ENCODE peak calls at places on chromosomes 6 and 20, in six cellular contexts. One of them, this sample, is unnamed. For H3K4me1, the result is how much of the 10 kb centered on the place peaks cover.

GRCh38 chr6:14542670-14543366 is 425.2 kb downstream of the CD83 start:
- DNase-seq in lower lobe of right lung: no peak
- DNase-seq in right cardiac atrium: no peak
- DNase-seq in breast epithelium: no peak
- DNase-seq in mucosa of descending colon: no peak
- DNase-seq in A549: no peak
- DNase-seq in this sample: no peak

GRCh38 chr6:4732691-4733315 is 43.4 kb upstream of the CDYL start:
- DNase-seq in breast epithelium: peak
- DNase-seq in right cardiac atrium: peak
- DNase-seq in mucosa of descending colon: peak
- DNase-seq in lower lobe of right lung: no peak
- DNase-seq in A549: peak
- DNase-seq in this sample: peak

GRCh38 chr6:26029570-26029856 is 57.7 kb upstream of the HFE start:
- DNase-seq in right cardiac atrium: no peak
- DNase-seq in breast epithelium: no peak
- DNase-seq in lower lobe of right lung: no peak
- DNase-seq in mucosa of descending colon: no peak
- DNase-seq in A549: no peak
- DNase-seq in this sample: no peak

GRCh38 chr6:166624275-166624674 is 2.8 kb downstream of the RPS6KA2 start:
- DNase-seq in breast epithelium: no peak
- DNase-seq in mucosa of descending colon: peak
- DNase-seq in lower lobe of right lung: peak
- DNase-seq in right cardiac atrium: peak
- DNase-seq in A549: no peak
- DNase-seq in this sample: no peak

GRCh38 chr6:167840160-167840525 is 13.4 kb downstream of the AFDN start:
- DNase-seq in lower lobe of right lung: no peak
- DNase-seq in A549: no peak
- DNase-seq in right cardiac atrium: no peak
- DNase-seq in mucosa of descending colon: no peak
- DNase-seq in breast epithelium: no peak
- DNase-seq in this sample: no peak

GRCh38 chr6:150666071-150666470 is 66.4 kb downstream of the PLEKHG1 start:
- DNase-seq in breast epithelium: no peak
- DNase-seq in lower lobe of right lung: no peak
- DNase-seq in right cardiac atrium: peak
- DNase-seq in A549: no peak
- DNase-seq in mucosa of descending colon: no peak
- DNase-seq in this sample: no peak

GRCh38 chr6:107823047-107823557 is 1.0 kb downstream of the SCML4 start:
- DNase-seq in mucosa of descending colon: no peak
- DNase-seq in right cardiac atrium: no peak
- DNase-seq in lower lobe of right lung: no peak
- DNase-seq in breast epithelium: no peak
- DNase-seq in A549: no peak
- DNase-seq in this sample: no peak

GRCh38 chr6:161058746-161059145 is 67.2 kb downstream of the MAP3K4 start:
- DNase-seq in breast epithelium: no peak
- DNase-seq in right cardiac atrium: no peak
- DNase-seq in A549: no peak
- DNase-seq in lower lobe of right lung: no peak
- DNase-seq in mucosa of descending colon: no peak
- DNase-seq in this sample: no peak

GRCh38 chr6:88573561-88573960 is 389.9 kb downstream of the RNGTT start:
- DNase-seq in right cardiac atrium: no peak
- DNase-seq in lower lobe of right lung: no peak
- DNase-seq in A549: no peak
- DNase-seq in mucosa of descending colon: no peak
- DNase-seq in breast epithelium: no peak
- DNase-seq in this sample: no peak

GRCh38 chr20:62604796-62605195 is 37.5 kb upstream of the SLCO4A1 start:
- DNase-seq in breast epithelium: no peak
- DNase-seq in A549: no peak
- DNase-seq in mucosa of descending colon: no peak
- DNase-seq in lower lobe of right lung: no peak
- DNase-seq in right cardiac atrium: no peak
- DNase-seq in this sample: no peak

GRCh38 chr20:34562643-34563042 is 4.1 kb downstream of the MAP1LC3A start:
- DNase-seq in right cardiac atrium: peak
- DNase-seq in breast epithelium: no peak
- DNase-seq in mucosa of descending colon: no peak
- DNase-seq in A549: peak
- DNase-seq in lower lobe of right lung: no peak
- DNase-seq in this sample: no peak

GRCh38 chr20:37288091-37288490 is 1.4 kb upstream of the MANBAL start:
- DNase-seq in right cardiac atrium: no peak
- DNase-seq in breast epithelium: peak
- DNase-seq in lower lobe of right lung: peak
- DNase-seq in A549: no peak
- DNase-seq in mucosa of descending colon: no peak
- DNase-seq in this sample: no peak

GRCh38 chr20:5008743-5009142 is 7.4 kb upstream of the SLC23A2 start:
- DNase-seq in breast epithelium: no peak
- DNase-seq in lower lobe of right lung: no peak
- DNase-seq in right cardiac atrium: peak
- DNase-seq in A549: no peak
- DNase-seq in mucosa of descending colon: no peak
- DNase-seq in this sample: no peak

GRCh38 chr6:2876210-2877056 is 26.7 kb downstream of the SERPINB9 start:
- DNase-seq in mucosa of descending colon: peak
- DNase-seq in right cardiac atrium: peak
- DNase-seq in A549: peak
- DNase-seq in lower lobe of right lung: peak
- DNase-seq in breast epithelium: peak
- DNase-seq in this sample: no peak

GRCh38 chr6:2875840-2876207 is 27.3 kb downstream of the SERPINB9 start:
- DNase-seq in right cardiac atrium: peak
- DNase-seq in lower lobe of right lung: peak
- DNase-seq in breast epithelium: no peak
- DNase-seq in mucosa of descending colon: peak
- DNase-seq in A549: no peak
- DNase-seq in this sample: no peak

GRCh38 chr6:2877057-2877882 is 25.8 kb downstream of the SERPINB9 start:
- DNase-seq in right cardiac atrium: peak
- DNase-seq in A549: peak
- DNase-seq in mucosa of descending colon: no peak
- DNase-seq in breast epithelium: no peak
- DNase-seq in lower lobe of right lung: no peak
- DNase-seq in this sample: no peak

GRCh38 chr6:2881358-2881885 is 21.7 kb downstream of the SERPINB9 start:
- DNase-seq in mucosa of descending colon: no peak
- DNase-seq in breast epithelium: no peak
- DNase-seq in A549: no peak
- DNase-seq in right cardiac atrium: no peak
- DNase-seq in lower lobe of right lung: no peak
- DNase-seq in this sample: no peak

DNA sequence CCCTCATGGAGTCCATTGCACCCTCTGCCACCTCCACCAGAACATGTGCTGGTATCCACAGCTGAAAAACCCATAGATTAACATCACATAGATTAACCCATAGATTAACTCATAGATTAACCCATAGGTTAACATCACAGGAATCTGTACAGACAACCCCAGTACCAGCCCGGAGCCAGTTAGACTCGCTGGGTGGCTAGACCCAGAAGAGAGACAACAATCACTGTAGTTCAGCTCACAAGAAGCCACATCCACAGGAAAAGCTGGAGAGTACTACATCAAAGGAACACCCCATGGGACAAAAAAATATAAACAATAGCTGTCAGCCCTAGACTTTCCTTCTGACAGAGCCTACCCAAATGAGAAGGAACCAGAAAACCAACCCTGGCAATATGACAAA is 25.1 kb downstream of the SERPINB9 start:
- DNase-seq in mucosa of descending colon: no peak
- DNase-seq in right cardiac atrium: no peak
- DNase-seq in breast epithelium: no peak
- DNase-seq in A549: no peak
- DNase-seq in lower lobe of right lung: no peak
- DNase-seq in this sample: no peak
- H3K4me1 ChIP-seq in mucosa of descending colon: under half
- H3K4me1 ChIP-seq in right cardiac atrium: under half
- H3K4me1 ChIP-seq in breast epithelium: under half
- H3K4me1 ChIP-seq in A549: under half
- H3K4me1 ChIP-seq in lower lobe of right lung: under half
- H3K4me1 ChIP-seq in this sample: under half

GRCh38 chr6:53741417-53741816 is 53.4 kb upstream of the LRRC1 start:
- DNase-seq in right cardiac atrium: peak
- DNase-seq in lower lobe of right lung: peak
- DNase-seq in mucosa of descending colon: no peak
- DNase-seq in breast epithelium: no peak
- DNase-seq in A549: no peak
- DNase-seq in this sample: no peak
- H3K4me3 ChIP-seq in right cardiac atrium: no peak
- H3K4me3 ChIP-seq in lower lobe of right lung: no peak
- H3K4me3 ChIP-seq in mucosa of descending colon: no peak
- H3K4me3 ChIP-seq in breast epithelium: no peak
- H3K4me3 ChIP-seq in A549: no peak
- H3K4me3 ChIP-seq in this sample: no peak

GRCh38 chr20:46991850-46992639 is 97.4 kb downstream of the EYA2 start:
- DNase-seq in breast epithelium: no peak
- DNase-seq in right cardiac atrium: no peak
- DNase-seq in A549: no peak
- DNase-seq in lower lobe of right lung: no peak
- DNase-seq in mucosa of descending colon: no peak
- DNase-seq in this sample: no peak

GRCh38 chr20:46992640-46993035 is 98.0 kb downstream of the EYA2 start:
- DNase-seq in mucosa of descending colon: no peak
- DNase-seq in A549: no peak
- DNase-seq in breast epithelium: no peak
- DNase-seq in lower lobe of right lung: no peak
- DNase-seq in right cardiac atrium: no peak
- DNase-seq in this sample: no peak

GRCh38 chr20:46993465-46994095 is 98.9 kb downstream of the EYA2 start:
- DNase-seq in lower lobe of right lung: no peak
- DNase-seq in mucosa of descending colon: no peak
- DNase-seq in A549: no peak
- DNase-seq in breast epithelium: no peak
- DNase-seq in right cardiac atrium: no peak
- DNase-seq in this sample: no peak

GRCh38 chr20:46995561-46996142 is 101.0 kb downstream of the EYA2 start:
- DNase-seq in breast epithelium: no peak
- DNase-seq in A549: no peak
- DNase-seq in right cardiac atrium: no peak
- DNase-seq in mucosa of descending colon: no peak
- DNase-seq in lower lobe of right lung: no peak
- DNase-seq in this sample: no peak

GRCh38 chr20:46994341-46994740 is 99.7 kb downstream of the EYA2 start:
- DNase-seq in right cardiac atrium: no peak
- DNase-seq in mucosa of descending colon: no peak
- DNase-seq in breast epithelium: peak
- DNase-seq in A549: no peak
- DNase-seq in lower lobe of right lung: no peak
- DNase-seq in this sample: no peak
- H3K4me1 ChIP-seq in right cardiac atrium: under half
- H3K4me1 ChIP-seq in mucosa of descending colon: under half
- H3K4me1 ChIP-seq in breast epithelium: under half
- H3K4me1 ChIP-seq in A549: under half
- H3K4me1 ChIP-seq in lower lobe of right lung: under half
- H3K4me1 ChIP-seq in this sample: under half

GRCh38 chr20:49281913-49282467 is 4.1 kb upstream of the ZNFX1 start:
- DNase-seq in breast epithelium: no peak
- DNase-seq in A549: no peak
- DNase-seq in mucosa of descending colon: no peak
- DNase-seq in lower lobe of right lung: no peak
- DNase-seq in right cardiac atrium: no peak
- DNase-seq in this sample: no peak
- H3K4me3 ChIP-seq in breast epithelium: peak
- H3K4me3 ChIP-seq in A549: peak
- H3K4me3 ChIP-seq in mucosa of descending colon: no peak
- H3K4me3 ChIP-seq in lower lobe of right lung: peak
- H3K4me3 ChIP-seq in right cardiac atrium: no peak
- H3K4me3 ChIP-seq in this sample: no peak

This sample was measured in ascending aorta.